ENCODE peak calls at places on chromosomes 3 and 15, in nine cellular contexts. One of them, this sample, is unnamed.

GRCh38 chr15:82613764-82614163 is 33.4 kb downstream of the CPEB1 start:
- DNase-seq in A549: no peak
- DNase-seq in transverse colon: no peak
- DNase-seq in heart left ventricle: peak; percentile 47
- DNase-seq in esophagus squamous epithelium: no peak
- DNase-seq in endothelial cell of umbilical vein: no peak
- DNase-seq in body of pancreas: no peak
- DNase-seq in breast epithelium: no peak
- DNase-seq in GM12878: no peak
- DNase-seq in this sample: no peak

GRCh38 chr3:182979719-182980191 is 583 bp downstream of the DCUN1D1 start:
- DNase-seq in A549: peak; percentile 9
- DNase-seq in transverse colon: peak; percentile 35
- DNase-seq in heart left ventricle: no peak
- DNase-seq in esophagus squamous epithelium: no peak
- DNase-seq in endothelial cell of umbilical vein: peak; percentile 32
- DNase-seq in body of pancreas: peak; percentile 48
- DNase-seq in breast epithelium: no peak
- DNase-seq in GM12878: no peak
- DNase-seq in this sample: no peak

GRCh38 chr15:76312540-76313174 is 1.4 kb upstream of the ETFA start:
- DNase-seq in A549: peak; percentile 97
- DNase-seq in transverse colon: no peak
- DNase-seq in heart left ventricle: no peak
- DNase-seq in esophagus squamous epithelium: no peak
- DNase-seq in endothelial cell of umbilical vein: peak; percentile 37
- DNase-seq in body of pancreas: no peak
- DNase-seq in breast epithelium: no peak
- DNase-seq in GM12878: no peak
- DNase-seq in this sample: no peak

GRCh38 chr3:182108351-182108750 is 396.6 kb downstream of the SOX2 start:
- DNase-seq in A549: no peak
- DNase-seq in transverse colon: no peak
- DNase-seq in heart left ventricle: no peak
- DNase-seq in esophagus squamous epithelium: no peak
- DNase-seq in endothelial cell of umbilical vein: no peak
- DNase-seq in body of pancreas: no peak
- DNase-seq in breast epithelium: no peak
- DNase-seq in GM12878: no peak
- DNase-seq in this sample: no peak

GRCh38 chr3:14093831-14094230 is 30.8 kb downstream of the CHCHD4 start:
- DNase-seq in A549: no peak
- DNase-seq in transverse colon: no peak
- DNase-seq in heart left ventricle: no peak
- DNase-seq in esophagus squamous epithelium: no peak
- DNase-seq in endothelial cell of umbilical vein: no peak
- DNase-seq in body of pancreas: no peak
- DNase-seq in breast epithelium: no peak
- DNase-seq in GM12878: no peak
- DNase-seq in this sample: no peak

GRCh38 chr3:85670626-85671025 is 711.8 kb downstream of the CADM2 start:
- DNase-seq in A549: no peak
- DNase-seq in transverse colon: no peak
- DNase-seq in heart left ventricle: no peak
- DNase-seq in esophagus squamous epithelium: no peak
- DNase-seq in endothelial cell of umbilical vein: no peak
- DNase-seq in body of pancreas: no peak
- DNase-seq in breast epithelium: no peak
- DNase-seq in GM12878: no peak
- DNase-seq in this sample: no peak

GRCh38 chr3:160999268-160999667 is 105.9 kb downstream of the B3GALNT1 start:
- DNase-seq in A549: no peak
- DNase-seq in transverse colon: no peak
- DNase-seq in heart left ventricle: no peak
- DNase-seq in esophagus squamous epithelium: no peak
- DNase-seq in endothelial cell of umbilical vein: no peak
- DNase-seq in body of pancreas: peak; percentile 28
- DNase-seq in breast epithelium: no peak
- DNase-seq in GM12878: no peak
- DNase-seq in this sample: no peak

GRCh38 chr15:92889390-92890113 is 10.6 kb upstream of the CHD2 start:
- DNase-seq in A549: no peak
- DNase-seq in transverse colon: no peak
- DNase-seq in heart left ventricle: no peak
- DNase-seq in esophagus squamous epithelium: no peak
- DNase-seq in endothelial cell of umbilical vein: no peak
- DNase-seq in body of pancreas: no peak
- DNase-seq in breast epithelium: no peak
- DNase-seq in GM12878: no peak
- DNase-seq in this sample: no peak

GRCh38 chr3:173920386-173920785 is 522.8 kb downstream of the NLGN1 start:
- DNase-seq in A549: no peak
- DNase-seq in transverse colon: no peak
- DNase-seq in heart left ventricle: no peak
- DNase-seq in esophagus squamous epithelium: no peak
- DNase-seq in endothelial cell of umbilical vein: peak; percentile 36
- DNase-seq in body of pancreas: no peak
- DNase-seq in breast epithelium: no peak
- DNase-seq in GM12878: no peak
- DNase-seq in this sample: no peak

GRCh38 chr3:184378650-184379374 is 805 bp upstream of the THPO start:
- DNase-seq in A549: no peak
- DNase-seq in transverse colon: no peak
- DNase-seq in heart left ventricle: no peak
- DNase-seq in esophagus squamous epithelium: no peak
- DNase-seq in endothelial cell of umbilical vein: no peak
- DNase-seq in body of pancreas: no peak
- DNase-seq in breast epithelium: no peak
- DNase-seq in GM12878: no peak
- DNase-seq in this sample: no peak

GRCh38 chr3:60636846-60637245 is 614.4 kb downstream of the FHIT start:
- DNase-seq in A549: no peak
- DNase-seq in transverse colon: no peak
- DNase-seq in heart left ventricle: no peak
- DNase-seq in esophagus squamous epithelium: no peak
- DNase-seq in endothelial cell of umbilical vein: no peak
- DNase-seq in body of pancreas: no peak
- DNase-seq in breast epithelium: no peak
- DNase-seq in GM12878: no peak
- DNase-seq in this sample: no peak

GRCh38 chr3:150723946-150724345 is 20.2 kb upstream of the ERICH6 start:
- DNase-seq in A549: no peak
- DNase-seq in transverse colon: peak; percentile 49
- DNase-seq in heart left ventricle: no peak
- DNase-seq in esophagus squamous epithelium: no peak
- DNase-seq in endothelial cell of umbilical vein: no peak
- DNase-seq in body of pancreas: no peak
- DNase-seq in breast epithelium: peak; percentile 63
- DNase-seq in GM12878: no peak
- DNase-seq in this sample: no peak

GRCh38 chr15:70795311-70795665 is 31.9 kb upstream of the UACA start:
- DNase-seq in A549: peak; percentile 85
- DNase-seq in transverse colon: no peak
- DNase-seq in heart left ventricle: no peak
- DNase-seq in esophagus squamous epithelium: no peak
- DNase-seq in endothelial cell of umbilical vein: peak; percentile 83
- DNase-seq in body of pancreas: no peak
- DNase-seq in breast epithelium: no peak
- DNase-seq in GM12878: no peak
- DNase-seq in this sample: no peak

GRCh38 chr3:126510323-126510910 is 7.2 kb downstream of the UROC1 start:
- DNase-seq in A549: no peak
- DNase-seq in transverse colon: no peak
- DNase-seq in heart left ventricle: peak; percentile 33
- DNase-seq in esophagus squamous epithelium: no peak
- DNase-seq in endothelial cell of umbilical vein: no peak
- DNase-seq in body of pancreas: no peak
- DNase-seq in breast epithelium: no peak
- DNase-seq in GM12878: no peak
- DNase-seq in this sample: peak; percentile 54

GRCh38 chr15:50202003-50202402 is 20.0 kb downstream of the SLC27A2 start:
- DNase-seq in A549: no peak
- DNase-seq in transverse colon: no peak
- DNase-seq in heart left ventricle: no peak
- DNase-seq in esophagus squamous epithelium: no peak
- DNase-seq in endothelial cell of umbilical vein: no peak
- DNase-seq in body of pancreas: no peak
- DNase-seq in breast epithelium: no peak
- DNase-seq in GM12878: no peak
- DNase-seq in this sample: no peak

GRCh38 chr15:31241888-31242287 is 84.7 kb upstream of the KLF13 start:
- DNase-seq in A549: no peak
- DNase-seq in transverse colon: no peak
- DNase-seq in heart left ventricle: no peak
- DNase-seq in esophagus squamous epithelium: no peak
- DNase-seq in endothelial cell of umbilical vein: no peak
- DNase-seq in body of pancreas: no peak
- DNase-seq in breast epithelium: no peak
- DNase-seq in GM12878: no peak
- DNase-seq in this sample: no peak

GRCh38 chr15:50487287-50487686 is 59.2 kb downstream of the USP50 start:
- DNase-seq in A549: no peak
- DNase-seq in transverse colon: no peak
- DNase-seq in heart left ventricle: no peak
- DNase-seq in esophagus squamous epithelium: no peak
- DNase-seq in endothelial cell of umbilical vein: no peak
- DNase-seq in body of pancreas: no peak
- DNase-seq in breast epithelium: no peak
- DNase-seq in GM12878: peak; percentile 27
- DNase-seq in this sample: no peak

GRCh38 chr15:36777941-36778340 is 198.5 kb downstream of the CDIN1 start:
- DNase-seq in A549: no peak
- DNase-seq in transverse colon: no peak
- DNase-seq in heart left ventricle: no peak
- DNase-seq in esophagus squamous epithelium: no peak
- DNase-seq in endothelial cell of umbilical vein: no peak
- DNase-seq in body of pancreas: no peak
- DNase-seq in breast epithelium: no peak
- DNase-seq in GM12878: no peak
- DNase-seq in this sample: no peak

GRCh38 chr3:30914696-30915095 is 20.2 kb upstream of the GADL1 start:
- DNase-seq in A549: no peak
- DNase-seq in transverse colon: no peak
- DNase-seq in heart left ventricle: no peak
- DNase-seq in esophagus squamous epithelium: no peak
- DNase-seq in endothelial cell of umbilical vein: no peak
- DNase-seq in body of pancreas: no peak
- DNase-seq in breast epithelium: no peak
- DNase-seq in GM12878: no peak
- DNase-seq in this sample: no peak

GRCh38 chr3:97189835-97190234 is 375.4 kb downstream of the EPHA6 start:
- DNase-seq in A549: no peak
- DNase-seq in transverse colon: no peak
- DNase-seq in heart left ventricle: no peak
- DNase-seq in esophagus squamous epithelium: no peak
- DNase-seq in endothelial cell of umbilical vein: no peak
- DNase-seq in body of pancreas: no peak
- DNase-seq in breast epithelium: no peak
- DNase-seq in GM12878: no peak
- DNase-seq in this sample: no peak

GRCh38 chr3:99920530-99921376 is 103.1 kb downstream of the CMSS1 start:
- DNase-seq in A549: peak; percentile 33
- DNase-seq in transverse colon: peak; percentile 71
- DNase-seq in heart left ventricle: peak; percentile 70
- DNase-seq in esophagus squamous epithelium: no peak
- DNase-seq in endothelial cell of umbilical vein: peak; percentile 66
- DNase-seq in body of pancreas: peak; percentile 81
- DNase-seq in breast epithelium: no peak
- DNase-seq in GM12878: no peak
- DNase-seq in this sample: no peak

GRCh38 chr15:23416349-23417276 is 30.4 kb downstream of the GOLGA6L2 start:
- DNase-seq in A549: no peak
- DNase-seq in transverse colon: peak; percentile 62
- DNase-seq in heart left ventricle: no peak
- DNase-seq in esophagus squamous epithelium: no peak
- DNase-seq in endothelial cell of umbilical vein: no peak
- DNase-seq in body of pancreas: no peak
- DNase-seq in breast epithelium: peak; percentile 52
- DNase-seq in GM12878: no peak
- DNase-seq in this sample: peak; percentile 68

DNA sequence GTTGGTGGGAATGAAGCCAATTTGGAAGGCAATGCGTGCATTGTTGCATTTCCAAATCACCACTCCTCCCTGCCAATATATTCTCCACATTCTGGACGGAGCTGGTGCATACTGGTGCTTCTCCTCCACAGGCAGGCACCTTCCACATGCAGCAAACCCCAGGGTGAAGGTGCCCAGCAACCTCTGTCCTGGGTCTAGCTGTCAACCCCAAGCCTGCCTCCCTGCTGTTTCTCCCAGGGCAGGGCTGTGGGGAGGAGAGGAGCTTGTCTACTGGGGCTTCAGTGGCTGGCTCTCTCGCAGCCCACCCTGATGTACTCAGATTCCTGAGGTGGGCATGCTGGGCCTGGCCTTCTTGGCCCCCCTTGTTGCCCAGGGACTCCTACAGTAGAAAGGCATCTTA is 20.1 kb downstream of the GASK1A start:
- DNase-seq in A549: no peak
- DNase-seq in transverse colon: no peak
- DNase-seq in heart left ventricle: no peak
- DNase-seq in esophagus squamous epithelium: no peak
- DNase-seq in endothelial cell of umbilical vein: no peak
- DNase-seq in body of pancreas: no peak
- DNase-seq in breast epithelium: no peak
- DNase-seq in GM12878: no peak
- DNase-seq in this sample: no peak
- H3K27ac ChIP-seq in A549: no peak overlapping the region
- H3K27ac ChIP-seq in transverse colon: peak overlapping the region; percentile 86
- H3K27ac ChIP-seq in heart left ventricle: no peak overlapping the region
- H3K27ac ChIP-seq in esophagus squamous epithelium: peak overlapping the region; percentile 85
- H3K27ac ChIP-seq in endothelial cell of umbilical vein: no peak overlapping the region
- H3K27ac ChIP-seq in body of pancreas: peak overlapping the region; percentile 27
- H3K27ac ChIP-seq in breast epithelium: peak overlapping the region; percentile 90
- H3K27ac ChIP-seq in GM12878: no peak overlapping the region
- H3K27ac ChIP-seq in this sample: no peak overlapping the region

GRCh38 chr15:72222433-72222832 is 8.6 kb downstream of the PKM start:
- DNase-seq in A549: peak; percentile 71
- DNase-seq in transverse colon: peak; percentile 43
- DNase-seq in heart left ventricle: no peak
- DNase-seq in esophagus squamous epithelium: no peak
- DNase-seq in endothelial cell of umbilical vein: peak; percentile 26
- DNase-seq in body of pancreas: no peak
- DNase-seq in breast epithelium: peak; percentile 76
- DNase-seq in GM12878: no peak
- DNase-seq in this sample: no peak
- TF ChIP-seq POLR2A in A549: no peak
- TF ChIP-seq POLR2A in transverse colon: no peak
- TF ChIP-seq POLR2A in heart left ventricle: no peak
- TF ChIP-seq POLR2A in esophagus squamous epithelium: peak; percentile 37
- TF ChIP-seq POLR2A in endothelial cell of umbilical vein: no peak
- TF ChIP-seq POLR2A in body of pancreas: no peak
- TF ChIP-seq POLR2A in breast epithelium: no peak
- TF ChIP-seq POLR2A in GM12878: peak; percentile 69
- TF ChIP-seq POLR2A in this sample: no peak

GRCh38 chr15:57654136-57654845 is 52.2 kb upstream of the POLR2M start:
- DNase-seq in A549: no peak
- DNase-seq in transverse colon: no peak
- DNase-seq in heart left ventricle: no peak
- DNase-seq in esophagus squamous epithelium: no peak
- DNase-seq in endothelial cell of umbilical vein: no peak
- DNase-seq in body of pancreas: no peak
- DNase-seq in breast epithelium: no peak
- DNase-seq in GM12878: no peak
- DNase-seq in this sample: no peak
- H3K27ac ChIP-seq in A549: no peak overlapping the region
- H3K27ac ChIP-seq in transverse colon: no peak overlapping the region
- H3K27ac ChIP-seq in heart left ventricle: no peak overlapping the region
- H3K27ac ChIP-seq in esophagus squamous epithelium: peak overlapping the region; percentile 26
- H3K27ac ChIP-seq in endothelial cell of umbilical vein: no peak overlapping the region
- H3K27ac ChIP-seq in body of pancreas: no peak overlapping the region
- H3K27ac ChIP-seq in breast epithelium: peak overlapping the region; percentile 20
- H3K27ac ChIP-seq in GM12878: no peak overlapping the region
- H3K27ac ChIP-seq in this sample: no peak overlapping the region

GRCh38 chr3:53805463-53806159 is 40.6 kb downstream of the CHDH start:
- DNase-seq in A549: no peak
- DNase-seq in transverse colon: no peak
- DNase-seq in heart left ventricle: no peak
- DNase-seq in esophagus squamous epithelium: no peak
- DNase-seq in endothelial cell of umbilical vein: no peak
- DNase-seq in body of pancreas: no peak
- DNase-seq in breast epithelium: no peak
- DNase-seq in GM12878: no peak
- DNase-seq in this sample: no peak
- TF ChIP-seq POLR2A in A549: no peak
- TF ChIP-seq POLR2A in transverse colon: no peak
- TF ChIP-seq POLR2A in heart left ventricle: no peak
- TF ChIP-seq POLR2A in esophagus squamous epithelium: no peak
- TF ChIP-seq POLR2A in endothelial cell of umbilical vein: no peak
- TF ChIP-seq POLR2A in body of pancreas: no peak
- TF ChIP-seq POLR2A in breast epithelium: no peak
- TF ChIP-seq POLR2A in GM12878: no peak
- TF ChIP-seq POLR2A in this sample: no peak